ENCODE peak calls at places on chromosomes 11 and 22, in eight cellular contexts. One of them, this sample, is unnamed.

GRCh38 chr22:45576273-45576625 is 73.6 kb downstream of the FBLN1 start:
- DNase-seq in spleen: no peak
- DNase-seq in naive thymus-derived CD4-positive, alpha-beta T cell: no peak
- DNase-seq in upper lobe of right lung: no peak
- DNase-seq in PC-3: no peak
- DNase-seq in psoas muscle: peak; percentile 14
- DNase-seq in SJSA1: no peak
- DNase-seq in effector memory CD4-positive, alpha-beta T cell: no peak
- DNase-seq in this sample: no peak

GRCh38 chr11:1237128-1237580 is 14.3 kb downstream of the MUC5B start:
- DNase-seq in spleen: peak; percentile 58
- DNase-seq in effector memory CD4-positive, alpha-beta T cell: no peak
- DNase-seq in upper lobe of right lung: no peak
- DNase-seq in SJSA1: no peak
- DNase-seq in naive thymus-derived CD4-positive, alpha-beta T cell: no peak
- DNase-seq in PC-3: peak; percentile 24
- DNase-seq in psoas muscle: peak; percentile 38
- DNase-seq in this sample: peak; percentile 31

GRCh38 chr11:112852141-112852853 is 108.9 kb upstream of the NCAM1 start:
- DNase-seq in spleen: no peak
- DNase-seq in naive thymus-derived CD4-positive, alpha-beta T cell: no peak
- DNase-seq in SJSA1: peak; percentile 49
- DNase-seq in upper lobe of right lung: no peak
- DNase-seq in effector memory CD4-positive, alpha-beta T cell: no peak
- DNase-seq in psoas muscle: no peak
- DNase-seq in PC-3: peak; percentile 28
- DNase-seq in this sample: no peak

GRCh38 chr11:33475999-33476398 is 218.8 kb downstream of the HIPK3 start:
- DNase-seq in effector memory CD4-positive, alpha-beta T cell: no peak
- DNase-seq in PC-3: peak; percentile 20
- DNase-seq in upper lobe of right lung: no peak
- DNase-seq in spleen: no peak
- DNase-seq in psoas muscle: no peak
- DNase-seq in SJSA1: no peak
- DNase-seq in naive thymus-derived CD4-positive, alpha-beta T cell: no peak
- DNase-seq in this sample: no peak

GRCh38 chr22:39621826-39622225 is 51.3 kb downstream of the CACNA1I start:
- DNase-seq in PC-3: peak; percentile 4
- DNase-seq in psoas muscle: no peak
- DNase-seq in spleen: no peak
- DNase-seq in naive thymus-derived CD4-positive, alpha-beta T cell: no peak
- DNase-seq in upper lobe of right lung: no peak
- DNase-seq in effector memory CD4-positive, alpha-beta T cell: no peak
- DNase-seq in SJSA1: no peak
- DNase-seq in this sample: no peak

GRCh38 chr11:70028147-70028855 is 49.8 kb upstream of the ANO1 start:
- DNase-seq in naive thymus-derived CD4-positive, alpha-beta T cell: no peak
- DNase-seq in effector memory CD4-positive, alpha-beta T cell: no peak
- DNase-seq in spleen: no peak
- DNase-seq in PC-3: no peak
- DNase-seq in SJSA1: no peak
- DNase-seq in upper lobe of right lung: no peak
- DNase-seq in psoas muscle: no peak
- DNase-seq in this sample: peak; percentile 26

GRCh38 chr11:59263225-59263894 is 50.6 kb upstream of the MPEG1 start:
- DNase-seq in SJSA1: no peak
- DNase-seq in psoas muscle: no peak
- DNase-seq in naive thymus-derived CD4-positive, alpha-beta T cell: no peak
- DNase-seq in upper lobe of right lung: no peak
- DNase-seq in effector memory CD4-positive, alpha-beta T cell: no peak
- DNase-seq in PC-3: peak; percentile 50
- DNase-seq in spleen: peak; percentile 90
- DNase-seq in this sample: peak; percentile 85

GRCh38 chr11:59528741-59529140 is 17.4 kb downstream of the OR4D9 start:
- DNase-seq in PC-3: no peak
- DNase-seq in SJSA1: no peak
- DNase-seq in psoas muscle: no peak
- DNase-seq in naive thymus-derived CD4-positive, alpha-beta T cell: no peak
- DNase-seq in spleen: no peak
- DNase-seq in effector memory CD4-positive, alpha-beta T cell: no peak
- DNase-seq in upper lobe of right lung: no peak
- DNase-seq in this sample: peak; percentile 49

GRCh38 chr11:116882386-116882785 is 45.0 kb upstream of the APOA1 start:
- DNase-seq in psoas muscle: no peak
- DNase-seq in SJSA1: no peak
- DNase-seq in effector memory CD4-positive, alpha-beta T cell: no peak
- DNase-seq in spleen: no peak
- DNase-seq in PC-3: peak; percentile 32
- DNase-seq in upper lobe of right lung: no peak
- DNase-seq in naive thymus-derived CD4-positive, alpha-beta T cell: no peak
- DNase-seq in this sample: no peak

GRCh38 chr11:69239320-69240040 is 54.5 kb upstream of the MYEOV start:
- DNase-seq in spleen: no peak
- DNase-seq in PC-3: no peak
- DNase-seq in naive thymus-derived CD4-positive, alpha-beta T cell: no peak
- DNase-seq in SJSA1: no peak
- DNase-seq in upper lobe of right lung: no peak
- DNase-seq in effector memory CD4-positive, alpha-beta T cell: no peak
- DNase-seq in psoas muscle: no peak
- DNase-seq in this sample: peak; percentile 26

GRCh38 chr11:113201055-113201818 is 113.1 kb upstream of the TTC12 start:
- DNase-seq in upper lobe of right lung: no peak
- DNase-seq in effector memory CD4-positive, alpha-beta T cell: no peak
- DNase-seq in psoas muscle: no peak
- DNase-seq in naive thymus-derived CD4-positive, alpha-beta T cell: no peak
- DNase-seq in SJSA1: no peak
- DNase-seq in spleen: no peak
- DNase-seq in PC-3: no peak
- DNase-seq in this sample: peak; percentile 63

GRCh38 chr11:12686246-12687060 is 12.2 kb downstream of the TEAD1 start:
- DNase-seq in PC-3: peak; percentile 39
- DNase-seq in SJSA1: no peak
- DNase-seq in naive thymus-derived CD4-positive, alpha-beta T cell: no peak
- DNase-seq in upper lobe of right lung: no peak
- DNase-seq in psoas muscle: no peak
- DNase-seq in effector memory CD4-positive, alpha-beta T cell: no peak
- DNase-seq in spleen: no peak
- DNase-seq in this sample: no peak
- H3K4me1 ChIP-seq in PC-3: peaks cover 71% of the 10 kb centered on the region
- H3K4me1 ChIP-seq in SJSA1: peaks cover 69% of the 10 kb centered on the region
- H3K4me1 ChIP-seq in naive thymus-derived CD4-positive, alpha-beta T cell: no peaks in the 10 kb centered on the region
- H3K4me1 ChIP-seq in upper lobe of right lung: peaks cover 18% of the 10 kb centered on the region
- H3K4me1 ChIP-seq in psoas muscle: peaks cover 90% of the 10 kb centered on the region
- H3K4me1 ChIP-seq in effector memory CD4-positive, alpha-beta T cell: no peaks in the 10 kb centered on the region
- H3K4me1 ChIP-seq in spleen: no peaks in the 10 kb centered on the region
- H3K4me1 ChIP-seq in this sample: peaks cover 21% of the 10 kb centered on the region

GRCh38 chr22:36355362-36355761 is 32.4 kb downstream of the MYH9 start:
- DNase-seq in upper lobe of right lung: no peak
- DNase-seq in effector memory CD4-positive, alpha-beta T cell: no peak
- DNase-seq in spleen: no peak
- DNase-seq in psoas muscle: no peak
- DNase-seq in SJSA1: no peak
- DNase-seq in naive thymus-derived CD4-positive, alpha-beta T cell: no peak
- DNase-seq in PC-3: no peak
- DNase-seq in this sample: no peak
- H3K4me3 ChIP-seq in upper lobe of right lung: peak overlapping the region; percentile 21
- H3K4me3 ChIP-seq in effector memory CD4-positive, alpha-beta T cell: no peak overlapping the region
- H3K4me3 ChIP-seq in spleen: peak overlapping the region; percentile 2
- H3K4me3 ChIP-seq in psoas muscle: peak overlapping the region; percentile 32
- H3K4me3 ChIP-seq in SJSA1: no peak overlapping the region
- H3K4me3 ChIP-seq in naive thymus-derived CD4-positive, alpha-beta T cell: peak overlapping the region; percentile 14
- H3K4me3 ChIP-seq in PC-3: no peak overlapping the region
- H3K4me3 ChIP-seq in this sample: no peak overlapping the region

GRCh38 chr22:42792453-42792908 is 64.6 kb downstream of the ARFGAP3 start:
- DNase-seq in psoas muscle: no peak
- DNase-seq in upper lobe of right lung: no peak
- DNase-seq in PC-3: no peak
- DNase-seq in effector memory CD4-positive, alpha-beta T cell: no peak
- DNase-seq in SJSA1: no peak
- DNase-seq in naive thymus-derived CD4-positive, alpha-beta T cell: no peak
- DNase-seq in spleen: no peak
- DNase-seq in this sample: no peak
- H3K27ac ChIP-seq in psoas muscle: peak overlapping the region; percentile 15
- H3K27ac ChIP-seq in upper lobe of right lung: peak overlapping the region; percentile 77
- H3K27ac ChIP-seq in PC-3: no peak overlapping the region
- H3K27ac ChIP-seq in effector memory CD4-positive, alpha-beta T cell: no peak overlapping the region
- H3K27ac ChIP-seq in SJSA1: no peak overlapping the region
- H3K27ac ChIP-seq in naive thymus-derived CD4-positive, alpha-beta T cell: no peak overlapping the region
- H3K27ac ChIP-seq in spleen: no peak overlapping the region
- H3K27ac ChIP-seq in this sample: no peak overlapping the region

DNA sequence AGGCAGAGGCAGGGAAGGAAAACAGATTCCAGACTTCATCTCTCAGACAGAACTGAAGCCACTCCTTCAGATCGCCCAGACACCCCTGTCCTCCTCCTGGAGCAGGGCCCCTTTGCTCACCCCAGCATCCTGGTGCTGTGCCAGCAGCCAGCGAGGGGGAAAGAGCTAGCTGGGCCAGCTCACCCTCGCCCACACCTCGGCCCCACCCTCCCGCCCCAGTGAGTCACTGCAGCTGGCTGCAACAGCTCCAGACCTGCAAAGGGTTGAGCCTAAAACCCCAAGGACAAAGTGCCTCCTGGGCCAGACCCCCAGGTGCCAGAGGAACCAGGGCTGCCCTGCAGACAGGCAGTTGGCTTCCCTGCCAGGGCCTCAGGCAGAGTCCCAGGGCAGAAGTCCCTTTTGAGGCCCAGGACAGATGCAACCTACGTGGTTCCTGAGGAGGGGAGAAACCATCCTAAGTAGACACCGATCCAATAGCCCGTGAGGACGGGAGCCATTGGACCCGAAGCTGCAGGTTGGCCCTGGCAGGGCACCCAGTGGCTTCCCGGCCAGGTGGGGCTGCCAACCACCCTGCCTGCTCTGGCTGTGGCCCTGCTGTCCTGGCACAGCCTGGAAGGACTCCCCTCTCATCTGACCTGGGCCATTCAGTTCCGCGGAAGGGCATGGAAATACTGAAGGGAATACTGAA is 7.2 kb downstream of the AHNAK start:
- DNase-seq in PC-3: peak; percentile 97
- DNase-seq in SJSA1: peak; percentile 88
- DNase-seq in naive thymus-derived CD4-positive, alpha-beta T cell: no peak
- DNase-seq in upper lobe of right lung: peak; percentile 82
- DNase-seq in effector memory CD4-positive, alpha-beta T cell: peak; percentile 53
- DNase-seq in spleen: no peak
- DNase-seq in psoas muscle: peak; percentile 90
- DNase-seq in this sample: peak; percentile 59
- H3K4me1 ChIP-seq in PC-3: peaks cover 63% of the 10 kb centered on the region
- H3K4me1 ChIP-seq in SJSA1: peaks cover 88% of the 10 kb centered on the region
- H3K4me1 ChIP-seq in naive thymus-derived CD4-positive, alpha-beta T cell: peaks cover 54% of the 10 kb centered on the region
- H3K4me1 ChIP-seq in upper lobe of right lung: peaks cover 74% of the 10 kb centered on the region
- H3K4me1 ChIP-seq in effector memory CD4-positive, alpha-beta T cell: peaks cover 64% of the 10 kb centered on the region
- H3K4me1 ChIP-seq in spleen: peaks cover 70% of the 10 kb centered on the region
- H3K4me1 ChIP-seq in psoas muscle: peaks cover 74% of the 10 kb centered on the region
- H3K4me1 ChIP-seq in this sample: peaks cover 14% of the 10 kb centered on the region

GRCh38 chr11:3042496-3043314 is 14.5 kb downstream of the CARS1 start:
- DNase-seq in naive thymus-derived CD4-positive, alpha-beta T cell: no peak
- DNase-seq in SJSA1: no peak
- DNase-seq in spleen: peak; percentile 53
- DNase-seq in PC-3: no peak
- DNase-seq in effector memory CD4-positive, alpha-beta T cell: no peak
- DNase-seq in psoas muscle: peak; percentile 84
- DNase-seq in upper lobe of right lung: no peak
- DNase-seq in this sample: no peak

GRCh38 chr11:3043315-3043871 is 13.8 kb downstream of the CARS1 start:
- DNase-seq in naive thymus-derived CD4-positive, alpha-beta T cell: no peak
- DNase-seq in upper lobe of right lung: no peak
- DNase-seq in effector memory CD4-positive, alpha-beta T cell: no peak
- DNase-seq in PC-3: no peak
- DNase-seq in spleen: peak; percentile 64
- DNase-seq in psoas muscle: peak; percentile 97
- DNase-seq in SJSA1: no peak
- DNase-seq in this sample: no peak

GRCh38 chr11:3044915-3045314 is 12.3 kb downstream of the CARS1 start:
- DNase-seq in spleen: no peak
- DNase-seq in naive thymus-derived CD4-positive, alpha-beta T cell: no peak
- DNase-seq in upper lobe of right lung: no peak
- DNase-seq in PC-3: no peak
- DNase-seq in psoas muscle: no peak
- DNase-seq in effector memory CD4-positive, alpha-beta T cell: no peak
- DNase-seq in SJSA1: no peak
- DNase-seq in this sample: no peak

GRCh38 chr11:3046190-3046589 is 11.0 kb downstream of the CARS1 start:
- DNase-seq in PC-3: peak; percentile 8
- DNase-seq in effector memory CD4-positive, alpha-beta T cell: no peak
- DNase-seq in upper lobe of right lung: no peak
- DNase-seq in naive thymus-derived CD4-positive, alpha-beta T cell: no peak
- DNase-seq in SJSA1: no peak
- DNase-seq in spleen: no peak
- DNase-seq in psoas muscle: peak; percentile 74
- DNase-seq in this sample: peak; percentile 72

GRCh38 chr11:3044004-3044403 is 13.2 kb downstream of the CARS1 start:
- DNase-seq in effector memory CD4-positive, alpha-beta T cell: no peak
- DNase-seq in upper lobe of right lung: no peak
- DNase-seq in spleen: peak; percentile 23
- DNase-seq in psoas muscle: peak; percentile 78
- DNase-seq in PC-3: no peak
- DNase-seq in naive thymus-derived CD4-positive, alpha-beta T cell: no peak
- DNase-seq in SJSA1: no peak
- DNase-seq in this sample: no peak
- H3K4me3 ChIP-seq in effector memory CD4-positive, alpha-beta T cell: no peak overlapping the region
- H3K4me3 ChIP-seq in upper lobe of right lung: no peak overlapping the region
- H3K4me3 ChIP-seq in spleen: no peak overlapping the region
- H3K4me3 ChIP-seq in psoas muscle: no peak overlapping the region
- H3K4me3 ChIP-seq in PC-3: no peak overlapping the region
- H3K4me3 ChIP-seq in naive thymus-derived CD4-positive, alpha-beta T cell: no peak overlapping the region
- H3K4me3 ChIP-seq in SJSA1: no peak overlapping the region
- H3K4me3 ChIP-seq in this sample: no peak overlapping the region

GRCh38 chr11:120104041-120104440 is 33.9 kb downstream of the TRIM29 start:
- DNase-seq in effector memory CD4-positive, alpha-beta T cell: no peak
- DNase-seq in SJSA1: no peak
- DNase-seq in spleen: no peak
- DNase-seq in psoas muscle: no peak
- DNase-seq in PC-3: no peak
- DNase-seq in naive thymus-derived CD4-positive, alpha-beta T cell: no peak
- DNase-seq in upper lobe of right lung: no peak
- DNase-seq in this sample: no peak
- H3K27ac ChIP-seq in effector memory CD4-positive, alpha-beta T cell: no peak overlapping the region
- H3K27ac ChIP-seq in SJSA1: no peak overlapping the region
- H3K27ac ChIP-seq in spleen: no peak overlapping the region
- H3K27ac ChIP-seq in psoas muscle: no peak overlapping the region
- H3K27ac ChIP-seq in PC-3: no peak overlapping the region
- H3K27ac ChIP-seq in naive thymus-derived CD4-positive, alpha-beta T cell: no peak overlapping the region
- H3K27ac ChIP-seq in upper lobe of right lung: no peak overlapping the region
- H3K27ac ChIP-seq in this sample: no peak overlapping the region